ENCODE peak calls at places on chromosome 16, in five cellular contexts. J, Z, Q, L and H are unnamed samples.
A peak's percentile ranks its signal among the peaks of the same experiment; 100 is the strongest.

GRCh38 chr16:79776243-79776884 is 175.8 kb upstream of the MAF start:
- DNase-seq in J (no peak), Z (peak; percentile 70), Q (peak; percentile 83), L (no peak), H (no peak)

GRCh38 chr16:69365901-69366300 is 14.3 kb upstream of the TMED6 start:
- DNase-seq in J (no peak), Z (no peak), Q (no peak), L (no peak), H (no peak)

GRCh38 chr16:9755076-9755475 is 427.2 kb downstream of the GRIN2A start:
- DNase-seq in J (no peak), Z (no peak), Q (no peak), L (no peak), H (no peak)

GRCh38 chr16:309476-309875 is 26.5 kb downstream of the PDIA2 start:
- DNase-seq in J (no peak), Z (no peak), Q (no peak), L (no peak), H (no peak)

GRCh38 chr16:81657224-81657623 is 121.9 kb upstream of the PLCG2 start:
- DNase-seq in J (no peak), Z (no peak), Q (no peak), L (peak; percentile 74), H (no peak)

GRCh38 chr16:75053791-75054555 is 55.1 kb downstream of the ZNRF1 start:
- DNase-seq in J (no peak), Z (peak; percentile 42), Q (no peak), L (no peak), H (peak; percentile 5)

GRCh38 chr16:89048087-89048729 is 45.4 kb upstream of the ACSF3 start:
- DNase-seq in J (no peak), Z (no peak), Q (no peak), L (no peak), H (no peak)

GRCh38 chr16:86455116-86455515 is 55.2 kb upstream of the FOXF1 start:
- DNase-seq in J (no peak), Z (no peak), Q (no peak), L (no peak), H (no peak)

GRCh38 chr16:35170610-35171009 is 1711.2 kb downstream of the TP53TG3F start:
- DNase-seq in J (no peak), Z (no peak), Q (no peak), L (no peak), H (no peak)
- H3K9me3 ChIP-seq in J (no peaks in the 10 kb centered on the region), Z (no peaks in the 10 kb centered on the region), Q (no peaks in the 10 kb centered on the region), L (no peaks in the 10 kb centered on the region), H (peaks cover 4% of the 10 kb centered on the region)

GRCh38 chr16:27670071-27670825 is 120.3 kb downstream of the KATNIP start:
- DNase-seq in J (no peak), Z (no peak), Q (no peak), L (no peak), H (no peak)

GRCh38 chr16:27676807-27677206 is 126.9 kb downstream of the KATNIP start:
- DNase-seq in J (no peak), Z (no peak), Q (no peak), L (no peak), H (no peak)

GRCh38 chr16:27665881-27666280 is 115.9 kb downstream of the KATNIP start:
- DNase-seq in J (no peak), Z (no peak), Q (no peak), L (no peak), H (no peak)

GRCh38 chr16:27677300-27677699 is 127.4 kb downstream of the KATNIP start:
- DNase-seq in J (no peak), Z (no peak), Q (no peak), L (no peak), H (no peak)

GRCh38 chr16:27671410-27671809 is 121.5 kb downstream of the KATNIP start:
- DNase-seq in J (no peak), Z (no peak), Q (no peak), L (no peak), H (no peak)
- TF ChIP-seq CTCF in J (no peak), Z (no peak), Q (no peak), L (no peak), H (no peak)

GRCh38 chr16:13996778-13997288 is 74.3 kb upstream of the MRTFB start:
- DNase-seq in J (no peak), Z (no peak), Q (no peak), L (no peak), H (no peak)
- H3K9me3 ChIP-seq in J (no peaks in the 10 kb centered on the region), Z (no peaks in the 10 kb centered on the region), Q (no peaks in the 10 kb centered on the region), L (no peaks in the 10 kb centered on the region), H (no peaks in the 10 kb centered on the region)

GRCh38 chr16:17407321-17407720 is 63.4 kb downstream of the XYLT1 start:
- DNase-seq in J (no peak), Z (no peak), Q (no peak), L (no peak), H (no peak)

GRCh38 chr16:17408296-17408695 is 62.5 kb downstream of the XYLT1 start:
- DNase-seq in J (no peak), Z (no peak), Q (no peak), L (no peak), H (no peak)

GRCh38 chr16:17403156-17403809 is 67.5 kb downstream of the XYLT1 start:
- DNase-seq in J (no peak), Z (no peak), Q (no peak), L (no peak), H (no peak)

GRCh38 chr16:17403859-17404545 is 66.8 kb downstream of the XYLT1 start:
- DNase-seq in J (no peak), Z (no peak), Q (no peak), L (no peak), H (no peak)

GRCh38 chr16:17404903-17405691 is 65.7 kb downstream of the XYLT1 start:
- DNase-seq in J (no peak), Z (peak; percentile 76), Q (peak; percentile 65), L (no peak), H (no peak)
- TF ChIP-seq CTCF in J (no peak), Z (no peak), Q (no peak), L (no peak), H (no peak)

GRCh38 chr16:35150805-35151312 is 1691.4 kb downstream of the TP53TG3F start:
- DNase-seq in J (no peak), Z (no peak), Q (no peak), L (no peak), H (no peak)
- H3K9me3 ChIP-seq in J (no peaks in the 10 kb centered on the region), Z (no peaks in the 10 kb centered on the region), Q (no peaks in the 10 kb centered on the region), L (no peaks in the 10 kb centered on the region), H (peaks cover 33% of the 10 kb centered on the region)

GRCh38 chr16:4380131-4381063 is 8.7 kb downstream of the VASN start:
- DNase-seq in J (no peak), Z (no peak), Q (no peak), L (no peak), H (no peak)
- TF ChIP-seq CTCF in J (no peak), Z (no peak), Q (no peak), L (no peak), H (no peak)

GRCh38 chr16:3220839-3221238 is 14.1 kb downstream of the ZNF200 start:
- DNase-seq in J (no peak), Z (no peak), Q (no peak), L (no peak), H (no peak)
- H3K9me3 ChIP-seq in J (no peaks in the 10 kb centered on the region), Z (peaks cover 5% of the 10 kb centered on the region), Q (peaks cover 55% of the 10 kb centered on the region), L (no peaks in the 10 kb centered on the region), H (peaks cover 57% of the 10 kb centered on the region)